ENCODE peak calls at places on chromosomes 13 and 19, in six cellular contexts. W is dorsolateral prefrontal cortex; C is astrocyte of the spinal cord; H is tibial nerve; T is ELF-1; Z is activated T-helper 9 cell treated with anti-CD3 and anti-CD28 coated beads, Interleukin-2, amount 50 U/mL, for 16 hours. O is an unnamed sample.

GRCh38 chr19:33660426-33661160 is 38.8 kb downstream of the CHST8 start:
- DNase-seq in W (no peak), C (no peak), H (no peak), T (no peak), Z (no peak), O (no peak)

GRCh38 chr19:35299523-35300339 is 7.8 kb downstream of the MAG start:
- DNase-seq in W (peak; percentile 58), C (no peak), H (no peak), T (no peak), Z (no peak), O (no peak)

GRCh38 chr13:51727634-51728274 is 76.2 kb downstream of the DHRS12 start:
- DNase-seq in W (peak; percentile 67), C (no peak), H (no peak), T (no peak), Z (no peak), O (no peak)

GRCh38 chr19:48798937-48799336 is 11.9 kb downstream of the BCAT2 start:
- DNase-seq in W (no peak), C (peak; percentile 55), H (no peak), T (no peak), Z (no peak), O (no peak)

GRCh38 chr13:109740721-109741120 is 45.7 kb downstream of the IRS2 start:
- DNase-seq in W (no peak), C (no peak), H (no peak), T (no peak), Z (no peak), O (no peak)

GRCh38 chr13:98942485-98942884 is 35.4 kb downstream of the DOCK9 start:
- DNase-seq in W (no peak), C (no peak), H (no peak), T (no peak), Z (no peak), O (no peak)

GRCh38 chr19:16659832-16660708 is at the start of gene SMIM7:
- DNase-seq in W (peak; percentile 97), C (peak; percentile 99), H (peak; percentile 96), T (peak; percentile 99), Z (peak; percentile 98), O (peak; percentile 95)

GRCh38 chr19:36142046-36142445 is 2.2 kb downstream of the CAPNS1 start:
- DNase-seq in W (no peak), C (no peak), H (no peak), T (no peak), Z (no peak), O (no peak)

GRCh38 chr19:28864577-28865042 is 348.3 kb downstream of the UQCRFS1 start:
- DNase-seq in W (no peak), C (no peak), H (no peak), T (no peak), Z (no peak), O (no peak)

GRCh38 chr19:29620931-29621351 is 14.9 kb downstream of the POP4 start:
- DNase-seq in W (no peak), C (no peak), H (no peak), T (no peak), Z (peak; percentile 20), O (no peak)

GRCh38 chr19:38210458-38210987 is 13.5 kb downstream of the DPF1 start:
- DNase-seq in W (peak; percentile 80), C (peak; percentile 37), H (no peak), T (peak; percentile 84), Z (no peak), O (no peak)